ENCODE peak calls at places on chromosome 21, in seven cellular contexts. K, R, F, L, E, G and S are unnamed samples.

GRCh38 chr21:16047857-16048256 is 318.1 kb downstream of the USP25 start:
- DNase-seq in K (no peak), R (no peak), F (no peak), L (no peak), E (no peak), G (no peak), S (no peak)

GRCh38 chr21:35428041-35428400 is 378.9 kb upstream of the RUNX1 start:
- DNase-seq in K (no peak), R (no peak), F (no peak), L (no peak), E (no peak), G (no peak), S (no peak)

GRCh38 chr21:45004481-45005263 is 64.8 kb downstream of the SLX9 start:
- DNase-seq in K (no peak), R (peak; percentile 53), F (no peak), L (no peak), E (no peak), G (no peak), S (no peak)

GRCh38 chr21:31191553-31191952 is 152.5 kb downstream of the TIAM1 start:
- DNase-seq in K (no peak), R (no peak), F (no peak), L (no peak), E (no peak), G (no peak), S (no peak)

GRCh38 chr21:45404726-45405270 is at the start of gene COL18A1:
- DNase-seq in K (peak; percentile 24), R (peak; percentile 48), F (no peak), L (peak; percentile 78), E (no peak), G (no peak), S (no peak)

GRCh38 chr21:46038871-46039397 is 57.4 kb downstream of the COL6A1 start:
- DNase-seq in K (no peak), R (no peak), F (no peak), L (peak; percentile 98), E (no peak), G (no peak), S (no peak)

GRCh38 chr21:16455526-16455925 is 725.7 kb downstream of the USP25 start:
- DNase-seq in K (no peak), R (no peak), F (no peak), L (no peak), E (no peak), G (no peak), S (no peak)

GRCh38 chr21:32480381-32480780 is 67.9 kb downstream of the EVA1C start:
- DNase-seq in K (no peak), R (no peak), F (no peak), L (no peak), E (no peak), G (no peak), S (no peak)